ENCODE peak calls at places on chromosome 2, in four cellular contexts. One of them, this sample, is unnamed.

GRCh38 chr2:45746888-45747287 is 95.4 kb downstream of the PRKCE start:
- DNase-seq in cardiac fibroblast: no peak
- DNase-seq in T-helper 9 cell: no peak
- DNase-seq in endodermal cell: no peak
- DNase-seq in this sample: no peak

GRCh38 chr2:200677721-200678532 is 92.1 kb downstream of the AOX1 start:
- DNase-seq in cardiac fibroblast: peak
- DNase-seq in T-helper 9 cell: no peak
- DNase-seq in endodermal cell: no peak
- DNase-seq in this sample: no peak

GRCh38 chr2:177478029-177478428 is 85.5 kb downstream of the AGPS start:
- DNase-seq in cardiac fibroblast: peak
- DNase-seq in T-helper 9 cell: no peak
- DNase-seq in endodermal cell: no peak
- DNase-seq in this sample: no peak

GRCh38 chr2:203782262-203782976 is 76.0 kb downstream of the CD28 start:
- DNase-seq in cardiac fibroblast: peak
- DNase-seq in T-helper 9 cell: peak
- DNase-seq in endodermal cell: peak
- DNase-seq in this sample: peak

GRCh38 chr2:123080331-123080730 is 944.8 kb upstream of the CNTNAP5 start:
- DNase-seq in cardiac fibroblast: peak
- DNase-seq in T-helper 9 cell: no peak
- DNase-seq in endodermal cell: no peak
- DNase-seq in this sample: no peak

GRCh38 chr2:241983571-241984270 is 114.2 kb downstream of the RTP5 start:
- DNase-seq in cardiac fibroblast: no peak
- DNase-seq in T-helper 9 cell: no peak
- DNase-seq in endodermal cell: peak
- DNase-seq in this sample: no peak

GRCh38 chr2:23351388-23352141 is 33.4 kb upstream of the KLHL29 start:
- DNase-seq in cardiac fibroblast: peak
- DNase-seq in T-helper 9 cell: no peak
- DNase-seq in endodermal cell: peak
- DNase-seq in this sample: no peak

GRCh38 chr2:82985572-82986197 is 1473.4 kb downstream of the SUCLG1 start:
- DNase-seq in cardiac fibroblast: no peak
- DNase-seq in T-helper 9 cell: no peak
- DNase-seq in endodermal cell: no peak
- DNase-seq in this sample: no peak

GRCh38 chr2:42947809-42948595 is 155.6 kb upstream of the HAAO start:
- DNase-seq in cardiac fibroblast: no peak
- DNase-seq in T-helper 9 cell: no peak
- DNase-seq in endodermal cell: no peak
- DNase-seq in this sample: no peak

GRCh38 chr2:215434447-215435260 is 1.2 kb downstream of the FN1 start:
- DNase-seq in cardiac fibroblast: peak
- DNase-seq in T-helper 9 cell: no peak
- DNase-seq in endodermal cell: no peak
- DNase-seq in this sample: no peak

GRCh38 chr2:59428940-59429339 is 1124.5 kb downstream of the BCL11A start:
- DNase-seq in cardiac fibroblast: no peak
- DNase-seq in T-helper 9 cell: no peak
- DNase-seq in endodermal cell: no peak
- DNase-seq in this sample: no peak

GRCh38 chr2:134491796-134492441 is 226.9 kb downstream of the TMEM163 start:
- DNase-seq in cardiac fibroblast: peak
- DNase-seq in T-helper 9 cell: no peak
- DNase-seq in endodermal cell: no peak
- DNase-seq in this sample: no peak

GRCh38 chr2:88596141-88596830 is 31.0 kb downstream of the EIF2AK3 start:
- DNase-seq in cardiac fibroblast: no peak
- DNase-seq in T-helper 9 cell: no peak
- DNase-seq in endodermal cell: peak
- DNase-seq in this sample: no peak

GRCh38 chr2:170940066-170940465 is 11.0 kb downstream of the GORASP2 start:
- DNase-seq in cardiac fibroblast: no peak
- DNase-seq in T-helper 9 cell: no peak
- DNase-seq in endodermal cell: no peak
- DNase-seq in this sample: no peak

GRCh38 chr2:95275601-95276243 is 1.5 kb downstream of the PROM2 start:
- DNase-seq in cardiac fibroblast: peak
- DNase-seq in T-helper 9 cell: no peak
- DNase-seq in endodermal cell: no peak
- DNase-seq in this sample: no peak

GRCh38 chr2:241617431-241618154 is 19.4 kb downstream of the THAP4 start:
- DNase-seq in cardiac fibroblast: peak
- DNase-seq in T-helper 9 cell: no peak
- DNase-seq in endodermal cell: peak
- DNase-seq in this sample: peak

This sample was measured in activated effector memory CD4-positive, alpha-beta T cell treated with Interleukin-2 at 50 U/mL for 16 hours.